ENCODE peak calls at places on chromosomes 13 and 19, in nine cellular contexts. I, D, V, L, M, J, W, G and R are unnamed samples.
A peak's percentile ranks its signal among the peaks of the same experiment; 100 is the strongest.

GRCh38 chr19:40613669-40614594 is 12.8 kb downstream of the LTBP4 start:
- DNase-seq in L (peak; percentile 86), V (no peak), G (peak; percentile 85), J (peak; percentile 90), M (peak; percentile 89), D (peak; percentile 74), I (no peak), W (no peak), R (peak; percentile 73)

GRCh38 chr13:59734393-59734792 is 429.3 kb downstream of the DIAPH3 start:
- DNase-seq in I (no peak), L (no peak), G (no peak), M (no peak), W (no peak), V (no peak), J (no peak), D (no peak), R (no peak)

GRCh38 chr13:99384468-99384867 is 77.3 kb upstream of the GPR183 start:
- DNase-seq in J (no peak), G (no peak), W (no peak), I (no peak), D (peak; percentile 39), V (peak; percentile 51), L (no peak), M (no peak), R (no peak)

GRCh38 chr19:29370276-29370675 is 155.5 kb upstream of the VSTM2B start:
- DNase-seq in W (no peak), V (no peak), D (no peak), L (no peak), J (no peak), I (no peak), G (no peak), M (no peak), R (no peak)

GRCh38 chr13:19818223-19818842 is 35.6 kb upstream of the PSPC1 start:
- DNase-seq in G (peak; percentile 8), L (peak; percentile 91), M (peak; percentile 34), V (peak; percentile 91), I (no peak), D (peak; percentile 8), J (peak; percentile 41), W (no peak), R (no peak)

GRCh38 chr19:55635334-55635717 is 5.5 kb upstream of the ZNF580 start:
- DNase-seq in D (no peak), J (no peak), L (no peak), G (no peak), I (no peak), V (no peak), W (no peak), M (no peak), R (no peak)

GRCh38 chr19:55226788-55227187 is 1.8 kb downstream of the TMEM86B start:
- DNase-seq in G (no peak), I (no peak), M (no peak), L (no peak), J (no peak), W (no peak), V (no peak), D (no peak), R (no peak)

GRCh38 chr19:39671739-39672363 is 16.1 kb downstream of the LGALS16 start:
- DNase-seq in I (peak; percentile 18), L (no peak), J (peak; percentile 61), D (peak; percentile 7), V (no peak), W (peak; percentile 3), G (peak; percentile 48), M (no peak), R (no peak)

GRCh38 chr13:56400774-56401173 is 739.9 kb upstream of the PRR20A start:
- DNase-seq in L (no peak), V (no peak), D (no peak), M (no peak), I (no peak), G (no peak), W (no peak), J (no peak), R (no peak)

GRCh38 chr13:48571121-48571901 is 38.4 kb upstream of the RCBTB2 start:
- DNase-seq in J (no peak), D (no peak), W (peak; percentile 64), V (no peak), I (no peak), G (peak; percentile 67), M (no peak), L (no peak), R (no peak)

GRCh38 chr13:80131204-80131603 is 209.7 kb downstream of the SPRY2 start:
- DNase-seq in M (no peak), L (peak; percentile 86), W (no peak), G (peak; percentile 75), V (no peak), D (no peak), J (peak; percentile 87), I (peak; percentile 85), R (no peak)

GRCh38 chr13:19759669-19760068 is 23.1 kb downstream of the PSPC1 start:
- DNase-seq in W (no peak), V (no peak), G (peak; percentile 13), I (no peak), J (no peak), M (no peak), D (no peak), L (no peak), R (no peak)

GRCh38 chr19:14361824-14362223 is 19.4 kb upstream of the ADGRE5 start:
- DNase-seq in V (no peak), L (no peak), D (no peak), J (no peak), G (no peak), W (no peak), M (peak; percentile 55), I (no peak), R (no peak)

GRCh38 chr13:99702687-99703319 is 201.5 kb downstream of the TM9SF2 start:
- DNase-seq in L (no peak), M (no peak), W (no peak), I (no peak), J (no peak), V (no peak), G (no peak), D (no peak), R (no peak)

GRCh38 chr13:110006304-110006703 is 219.9 kb upstream of the IRS2 start:
- DNase-seq in M (no peak), J (no peak), W (no peak), G (no peak), V (no peak), L (no peak), D (no peak), I (no peak), R (no peak)

GRCh38 chr13:51222510-51223283 is 499 bp downstream of the FAM124A start:
- DNase-seq in D (no peak), M (no peak), L (no peak), J (no peak), W (no peak), I (no peak), G (no peak), V (no peak), R (no peak)

GRCh38 chr13:60397693-60398437 is 845 bp downstream of the TDRD3 start:
- DNase-seq in I (peak; percentile 23), D (no peak), V (peak; percentile 91), G (peak; percentile 57), W (no peak), J (peak; percentile 74), L (peak; percentile 80), M (peak; percentile 48), R (no peak)

GRCh38 chr13:112821340-112822055 is 131.7 kb downstream of the ATP11A start:
- DNase-seq in D (no peak), V (no peak), J (no peak), M (no peak), I (peak; percentile 8), L (no peak), G (no peak), W (no peak), R (no peak)

GRCh38 chr19:555474-555808 is 11.6 kb downstream of the GZMM start:
- DNase-seq in I (no peak), J (no peak), D (no peak), G (no peak), M (no peak), L (no peak), V (no peak), W (no peak), R (no peak)

GRCh38 chr19:11381535-11382369 is 2.4 kb downstream of the EPOR start:
- DNase-seq in I (peak; percentile 23), J (peak; percentile 41), D (peak; percentile 65), M (peak; percentile 55), W (no peak), L (peak; percentile 77), V (no peak), G (peak; percentile 81), R (peak; percentile 77)

GRCh38 chr13:28110414-28110813 is 10.0 kb upstream of the FLT3 start:
- DNase-seq in I (no peak), M (no peak), L (no peak), G (no peak), V (no peak), J (no peak), D (no peak), W (no peak), R (no peak)